ENCODE peak calls at places on chromosomes 4 and X, in six cellular contexts. I is PC-3, H is neural progenitor cell, F is HCT116, R is SK-N-SH, E is hepatocyte. U is an unnamed sample.

GRCh38 chrX:103554687-103555417 is 30.5 kb upstream of the TCEAL4 start:
- DNase-seq in I (no peak), H (peak; percentile 90), F (no peak), R (peak; percentile 41), E (peak; percentile 73), U (peak; percentile 84)

GRCh38 chr4:163107754-163108153 is 58.9 kb downstream of the NAF1 start:
- DNase-seq in I (peak; percentile 30), H (no peak), F (peak; percentile 2), R (no peak), E (no peak), U (peak; percentile 14)

GRCh38 chr4:61385302-61385701 is 185.2 kb downstream of the ADGRL3 start:
- DNase-seq in I (no peak), H (no peak), F (no peak), R (no peak), E (no peak), U (no peak)

GRCh38 chrX:72348247-72348979 is 42.7 kb upstream of the CITED1 start:
- DNase-seq in I (no peak), H (no peak), F (no peak), R (no peak), E (no peak), U (no peak)

GRCh38 chr4:113958766-113959540 is 20.5 kb downstream of the ARSJ start:
- DNase-seq in I (peak; percentile 96), H (no peak), F (peak; percentile 90), R (no peak), E (peak; percentile 69), U (no peak)

GRCh38 chrX:119685225-119686066 is 7.5 kb downstream of the SEPTIN6 start:
- DNase-seq in I (no peak), H (no peak), F (no peak), R (no peak), E (no peak), U (no peak)

GRCh38 chr4:153318696-153319320 is 25.7 kb upstream of the MND1 start:
- DNase-seq in I (peak; percentile 66), H (peak; percentile 58), F (peak; percentile 39), R (peak; percentile 74), E (peak; percentile 72), U (peak; percentile 78)

GRCh38 chrX:153819398-153820083 is 10.8 kb downstream of the PDZD4 start:
- DNase-seq in I (no peak), H (no peak), F (no peak), R (peak; percentile 55), E (no peak), U (no peak)

GRCh38 chr4:38621004-38621684 is 42.9 kb upstream of the KLF3 start:
- DNase-seq in I (peak; percentile 91), H (no peak), F (peak; percentile 29), R (no peak), E (peak; percentile 83), U (no peak)

GRCh38 chrX:70084592-70084991 is 22.3 kb downstream of the OTUD6A start:
- DNase-seq in I (no peak), H (no peak), F (no peak), R (no peak), E (no peak), U (no peak)

GRCh38 chrX:114615765-114616164 is 31.9 kb downstream of the HTR2C start:
- DNase-seq in I (no peak), H (no peak), F (no peak), R (no peak), E (no peak), U (no peak)

GRCh38 chr4:78984593-78984992 is 45.4 kb upstream of the PAQR3 start:
- DNase-seq in I (no peak), H (no peak), F (no peak), R (no peak), E (no peak), U (no peak)

GRCh38 chrX:133495464-133496391 is 80.4 kb upstream of the GPC4 start:
- DNase-seq in I (no peak), H (no peak), F (no peak), R (no peak), E (peak; percentile 31), U (peak; percentile 2)

GRCh38 chr4:53592128-53592527 is 842 bp upstream of the LNX1 start:
- DNase-seq in I (no peak), H (no peak), F (no peak), R (no peak), E (peak; percentile 38), U (peak; percentile 48)

GRCh38 chr4:61723492-61723891 is 523.4 kb downstream of the ADGRL3 start:
- DNase-seq in I (no peak), H (no peak), F (no peak), R (no peak), E (no peak), U (peak; percentile 82)

GRCh38 chr4:28176942-28177341 is 1316.3 kb downstream of the STIM2 start:
- DNase-seq in I (no peak), H (no peak), F (no peak), R (no peak), E (no peak), U (no peak)

GRCh38 chrX:69028006-69028760 is 137.1 kb downstream of the PJA1 start:
- DNase-seq in I (no peak), H (no peak), F (no peak), R (no peak), E (no peak), U (no peak)

DNA sequence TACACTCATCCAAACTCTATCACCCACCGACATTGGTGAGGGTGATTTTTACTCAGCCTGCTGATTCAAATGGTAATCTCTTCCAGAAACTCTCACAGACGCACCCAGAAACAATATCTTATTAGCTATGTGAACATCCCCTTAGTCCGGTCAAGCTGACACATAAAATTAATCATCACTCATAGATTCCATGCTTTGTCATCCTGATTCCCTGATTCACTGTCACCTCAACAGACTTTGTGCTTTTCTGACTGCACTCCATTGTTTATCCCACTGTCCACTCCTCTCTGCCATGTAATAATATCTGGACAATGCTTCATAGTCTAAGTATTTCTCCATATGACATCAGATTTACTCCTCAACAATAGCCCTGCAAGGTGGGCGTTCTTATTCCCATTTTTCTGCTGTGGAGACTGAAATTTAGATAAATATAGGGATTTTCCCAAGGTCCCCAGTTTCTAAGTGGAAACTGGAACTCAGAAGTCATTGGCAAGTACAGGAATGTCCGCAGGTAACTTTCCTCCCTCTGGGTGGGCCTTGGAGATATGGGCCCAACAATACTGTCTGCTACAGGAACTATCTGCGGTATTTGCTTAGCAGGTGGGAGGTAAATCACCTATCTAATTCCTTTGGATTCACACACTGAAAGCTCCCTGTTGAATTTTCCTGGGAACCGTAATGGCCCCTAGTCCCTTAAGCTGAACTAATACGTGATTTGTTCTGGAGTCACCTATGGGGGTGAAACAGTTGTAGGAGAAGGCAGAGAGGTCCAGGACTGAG is 228.6 kb upstream of the BCOR start:
- DNase-seq in I (peak; percentile 33), H (no peak), F (no peak), R (no peak), E (no peak), U (no peak)
- TF ChIP-seq EZH2phosphoT487 in I (no peak), H (no peak), F (no peak), R (no peak), E (no peak), U (no peak)

GRCh38 chr4:99002274-99002673 is 6.8 kb downstream of the METAP1 start:
- DNase-seq in I (no peak), H (no peak), F (no peak), R (no peak), E (no peak), U (no peak)
- H4K20me1 ChIP-seq in I (peaks cover 32% of the 10 kb centered on the region), H (peaks cover 60% of the 10 kb centered on the region), F (peaks cover 37% of the 10 kb centered on the region), R (peaks cover 46% of the 10 kb centered on the region), E (no peaks in the 10 kb centered on the region), U (peaks cover 79% of the 10 kb centered on the region)

DNA sequence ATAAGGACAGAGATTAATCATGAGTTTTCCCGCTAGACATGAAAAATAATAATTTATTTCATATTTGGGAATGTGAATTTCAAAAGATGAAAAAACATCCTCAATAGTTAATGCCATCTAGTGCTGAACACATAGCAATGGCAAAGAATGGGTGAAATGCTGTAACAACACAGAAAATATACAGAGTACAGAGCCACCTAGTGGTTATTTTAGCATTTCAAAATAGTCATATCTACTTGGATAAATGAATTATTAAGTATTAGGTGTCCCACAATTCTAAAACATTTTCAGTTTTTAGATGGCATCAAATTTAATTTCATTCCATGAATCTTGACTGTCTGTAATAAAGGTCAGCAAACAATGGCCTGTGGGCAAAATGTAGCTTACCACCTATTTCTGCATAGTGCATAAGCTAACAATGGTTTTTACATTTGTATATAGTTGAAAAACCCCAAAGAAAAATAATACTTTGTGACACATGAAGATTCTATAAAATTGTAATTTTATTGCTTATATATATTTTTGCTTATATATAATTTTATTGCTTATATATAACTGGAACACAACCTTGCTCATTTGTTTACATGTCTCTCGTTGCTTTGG is 99.3 kb upstream of the FAM47C start:
- DNase-seq in I (peak; percentile 67), H (peak; percentile 26), F (peak; percentile 4), R (peak; percentile 10), E (peak; percentile 60), U (peak; percentile 28)
- TF ChIP-seq EZH2phosphoT487 in I (no peak), H (no peak), F (no peak), R (no peak), E (no peak), U (no peak)

DNA sequence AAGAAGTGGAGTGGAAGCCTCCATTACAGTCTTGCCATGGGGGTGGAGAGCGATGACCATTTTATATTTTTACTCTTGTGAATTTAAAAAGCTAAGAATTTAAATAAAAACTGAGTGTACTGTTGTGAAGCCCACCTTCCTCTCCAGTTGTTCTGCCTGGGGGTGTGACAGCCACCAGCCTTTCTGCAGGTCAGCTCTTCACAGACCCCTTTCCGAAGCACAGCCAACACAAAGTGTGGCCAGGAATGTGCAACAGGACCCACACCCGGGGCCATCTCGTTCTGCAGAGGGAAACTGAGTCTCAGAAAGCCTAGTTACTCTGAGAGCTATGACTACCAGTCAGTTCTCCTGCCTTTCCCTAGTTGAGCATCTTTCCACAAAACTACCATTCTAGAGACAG is 1.4 kb downstream of the GRPEL1 start:
- DNase-seq in I (no peak), H (no peak), F (no peak), R (no peak), E (no peak), U (no peak)
- H4K20me1 ChIP-seq in I (peaks cover 41% of the 10 kb centered on the region), H (peaks cover 26% of the 10 kb centered on the region), F (no peaks in the 10 kb centered on the region), R (peaks cover 25% of the 10 kb centered on the region), E (peaks cover 35% of the 10 kb centered on the region), U (peaks cover 38% of the 10 kb centered on the region)

DNA sequence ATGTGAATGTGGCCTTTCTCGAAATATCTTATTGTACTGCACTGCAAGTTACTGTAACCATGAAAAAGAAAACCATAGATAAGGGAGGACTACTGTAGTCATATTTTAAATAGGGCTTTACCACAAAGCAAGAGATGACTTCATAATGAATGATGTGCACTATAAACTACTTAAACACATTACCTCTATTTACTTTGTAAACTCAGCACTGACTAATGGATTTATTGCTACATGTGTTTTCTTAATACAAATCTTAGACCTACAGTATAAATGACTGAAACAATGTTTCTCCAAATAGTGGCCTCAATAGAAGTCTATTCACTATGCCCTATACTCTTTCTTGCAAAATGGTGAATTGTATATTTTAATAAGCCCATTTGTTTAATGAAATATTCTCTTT is 61.1 kb downstream of the HDX start:
- DNase-seq in I (peak; percentile 78), H (no peak), F (no peak), R (no peak), E (no peak), U (no peak)
- TF ChIP-seq EZH2phosphoT487 in I (no peak), H (no peak), F (no peak), R (no peak), E (no peak), U (no peak)

GRCh38 chr4:41512139-41512538 is 25.8 kb upstream of the LIMCH1 start:
- DNase-seq in I (no peak), H (no peak), F (no peak), R (no peak), E (no peak), U (no peak)
- H4K20me1 ChIP-seq in I (no peaks in the 10 kb centered on the region), H (no peaks in the 10 kb centered on the region), F (no peaks in the 10 kb centered on the region), R (no peaks in the 10 kb centered on the region), E (no peaks in the 10 kb centered on the region), U (no peaks in the 10 kb centered on the region)

GRCh38 chrX:15299945-15300851 is 15.2 kb downstream of the ASB11 start:
- DNase-seq in I (peak; percentile 58), H (peak; percentile 8), F (no peak), R (peak; percentile 49), E (peak; percentile 28), U (peak; percentile 24)
- TF ChIP-seq EZH2phosphoT487 in I (no peak), H (no peak), F (no peak), R (no peak), E (no peak), U (no peak)